ENCODE peak calls at places on chromosomes 2 and 18, in ten cellular contexts. W is GM23338, Q is IMR-90, L is lower lobe of right lung, B is stomach, P is hepatocyte, U is psoas muscle, X is breast epithelium, A is colonic mucosa, K is heart left ventricle. N is an unnamed sample. For H3K36me3, the result is how much of the 10 kb centered on the place peaks cover.

GRCh38 chr18:2881490-2882195 is 34.8 kb downstream of the EMILIN2 start:
- DNase-seq in K (peak), A (no peak), W (no peak), X (no peak), U (peak), B (no peak), L (no peak), Q (peak), P (no peak), N (peak)

GRCh38 chr2:230778350-230779140 is 65.9 kb downstream of the CAB39 start:
- DNase-seq in Q (no peak), K (no peak), L (no peak), X (no peak), P (no peak), B (no peak), U (no peak), A (no peak), W (no peak), N (no peak)

GRCh38 chr2:23593396-23594078 is 208.6 kb downstream of the KLHL29 start:
- DNase-seq in U (no peak), A (no peak), Q (no peak), P (no peak), X (peak), W (no peak), K (no peak), L (peak), B (no peak), N (no peak)

GRCh38 chr18:8765692-8766463 is 60.5 kb downstream of the MTCL1 start:
- DNase-seq in W (no peak), B (no peak), Q (no peak), L (no peak), U (no peak), X (no peak), K (no peak), A (no peak), P (peak), N (no peak)

GRCh38 chr2:234676859-234677450 is 180.1 kb upstream of the ARL4C start:
- DNase-seq in P (no peak), B (no peak), K (no peak), X (no peak), L (no peak), U (no peak), W (peak), A (no peak), Q (no peak), N (no peak)

GRCh38 chr2:234747032-234747431 is 204.8 kb upstream of the SH3BP4 start:
- DNase-seq in A (no peak), P (no peak), L (no peak), X (no peak), W (no peak), K (no peak), Q (peak), B (no peak), U (no peak), N (peak)

GRCh38 chr2:216632321-216632951 is 784 bp upstream of the IGFBP2 start:
- DNase-seq in P (no peak), A (no peak), W (peak), U (no peak), B (no peak), X (no peak), K (no peak), L (no peak), Q (no peak), N (no peak)

GRCh38 chr2:54454922-54455583 is 1.1 kb upstream of the SPTBN1 start:
- DNase-seq in A (no peak), U (no peak), K (peak), Q (no peak), L (no peak), P (peak), W (peak), B (no peak), X (no peak), N (no peak)

GRCh38 chr2:2662037-2662846 is 331.2 kb upstream of the MYT1L start:
- DNase-seq in P (no peak), L (no peak), K (peak), A (peak), X (no peak), W (no peak), B (peak), Q (peak), U (peak), N (no peak)

GRCh38 chr2:13821255-13821880 is 811.1 kb upstream of the LRATD1 start:
- DNase-seq in X (no peak), A (no peak), Q (peak), W (no peak), B (no peak), U (no peak), L (no peak), P (no peak), K (no peak), N (peak)

GRCh38 chr2:33380661-33381183 is 95.7 kb upstream of the RASGRP3 start:
- DNase-seq in A (no peak), U (no peak), B (no peak), W (no peak), P (no peak), X (no peak), L (no peak), K (no peak), Q (no peak), N (no peak)

GRCh38 chr2:234502285-234502918 is 5.5 kb upstream of the ARL4C start:
- DNase-seq in L (no peak), P (peak), Q (peak), K (no peak), B (no peak), A (no peak), W (no peak), X (no peak), U (no peak), N (no peak)

GRCh38 chr2:241179894-241180293 is 8.6 kb upstream of the ANO7 start:
- DNase-seq in A (no peak), W (no peak), X (no peak), B (no peak), K (no peak), U (no peak), P (no peak), L (no peak), Q (peak), N (no peak)

GRCh38 chr2:175612280-175612679 is 389.8 kb downstream of the LNPK start:
- DNase-seq in L (no peak), Q (no peak), B (no peak), K (no peak), A (no peak), W (no peak), P (no peak), U (no peak), X (no peak), N (no peak)

GRCh38 chr2:131413148-131413747 is 49.3 kb upstream of the RAB6D start:
- DNase-seq in A (no peak), Q (peak), X (no peak), K (no peak), L (no peak), P (peak), B (no peak), U (no peak), W (peak), N (no peak)

GRCh38 chr2:76268928-76269327 is 558.2 kb upstream of the GCFC2 start:
- DNase-seq in W (no peak), X (no peak), L (no peak), K (no peak), B (no peak), P (peak), Q (peak), A (no peak), U (no peak), N (no peak)

GRCh38 chr2:32900246-32901000 is 46.3 kb upstream of the LTBP1 start:
- DNase-seq in L (no peak), Q (no peak), U (no peak), P (no peak), A (no peak), K (no peak), W (no peak), B (no peak), X (no peak), N (no peak)

GRCh38 chr2:216545359-216545758 is 46.7 kb downstream of the RPL37A start:
- DNase-seq in P (no peak), K (no peak), Q (peak), W (no peak), B (no peak), U (no peak), L (no peak), X (no peak), A (no peak), N (peak)

GRCh38 chr2:2887772-2888387 is 489.7 kb downstream of the EIPR1 start:
- DNase-seq in U (no peak), Q (no peak), P (no peak), W (no peak), K (no peak), A (no peak), L (no peak), B (no peak), X (no peak), N (no peak)

GRCh38 chr18:11989966-11990380 is 8.7 kb downstream of the IMPA2 start:
- DNase-seq in Q (no peak), X (no peak), W (peak), L (no peak), A (no peak), B (peak), K (no peak), P (peak), U (peak), N (no peak)

DNA sequence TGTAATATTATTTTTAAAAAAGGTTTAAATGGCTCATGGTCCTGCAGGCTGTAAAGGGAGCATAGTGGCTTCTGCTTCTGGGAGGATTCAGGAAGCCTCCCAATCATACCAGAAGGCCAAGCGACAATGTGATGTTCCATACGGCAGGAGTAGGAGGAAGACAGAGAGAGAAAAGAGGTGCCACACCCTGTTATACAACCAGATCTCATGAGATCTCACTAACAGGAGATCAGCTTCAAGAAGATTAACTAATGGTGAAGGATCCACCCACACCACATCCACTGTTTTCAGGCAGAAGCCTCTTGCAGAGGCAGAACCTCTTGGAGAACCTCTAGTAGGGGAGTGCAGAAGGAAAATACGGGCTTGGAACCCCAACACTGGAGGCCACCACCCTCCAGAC is 103.9 kb upstream of the TEKT4 start:
- DNase-seq in L (no peak), X (no peak), B (no peak), Q (no peak), W (no peak), K (no peak), P (no peak), A (no peak), U (no peak), N (no peak)
- H3K4me3 ChIP-seq in L (no peak), X (no peak), B (no peak), Q (no peak), W (no peak), K (no peak), P (no peak), A (no peak), U (no peak), N (no peak)

GRCh38 chr18:60092073-60092472 is 192.3 kb downstream of the PMAIP1 start:
- DNase-seq in P (no peak), L (no peak), K (no peak), X (no peak), B (no peak), Q (no peak), W (no peak), U (no peak), A (no peak), N (no peak)

DNA sequence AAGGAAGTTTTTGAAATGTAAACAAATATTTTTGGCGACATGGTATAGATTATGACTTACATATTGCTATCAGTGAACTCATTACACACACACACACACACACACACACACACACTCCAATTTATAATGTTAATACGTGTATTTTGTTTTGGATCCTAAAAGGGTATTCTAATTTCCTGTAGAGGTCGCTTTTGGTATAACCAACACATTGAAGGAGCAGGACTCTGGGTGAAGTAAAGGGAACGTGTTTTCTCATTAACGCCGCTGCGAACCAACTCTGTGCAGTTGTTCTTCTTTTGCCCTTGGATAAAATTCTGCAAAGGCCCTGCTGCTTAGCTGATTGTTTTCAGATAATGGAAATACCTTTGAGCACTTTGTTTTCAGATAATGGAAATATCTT is 190.4 kb downstream of the PMAIP1 start:
- DNase-seq in L (no peak), B (no peak), W (peak), X (no peak), U (no peak), K (no peak), A (no peak), P (peak), Q (no peak), N (no peak)
- TF ChIP-seq CTCF in L (no peak), B (no peak), W (peak), X (no peak), U (no peak), K (no peak), A (no peak), P (peak), Q (no peak), N (no peak)

GRCh38 chr18:36162981-36163380 is 24.3 kb upstream of the MOCOS start:
- DNase-seq in W (no peak), Q (peak), A (no peak), U (no peak), P (no peak), L (no peak), X (no peak), B (no peak), K (no peak), N (no peak)
- H3K36me3 ChIP-seq in W (half or more), Q (under half), A (under half), U (half or more), P (under half), L (half or more), X (under half), B (half or more), K (half or more), N (under half)

GRCh38 chr2:181588546-181588945 is 68.4 kb downstream of the CERKL start:
- DNase-seq in B (no peak), Q (no peak), A (no peak), K (no peak), L (no peak), W (no peak), P (no peak), X (no peak), U (no peak), N (no peak)

GRCh38 chr2:181581534-181581933 is 75.4 kb downstream of the CERKL start:
- DNase-seq in B (no peak), U (no peak), A (no peak), L (no peak), P (no peak), K (no peak), X (no peak), W (peak), Q (no peak), N (no peak)

GRCh38 chr2:181589779-181590178 is 67.1 kb downstream of the CERKL start:
- DNase-seq in W (no peak), Q (no peak), P (no peak), L (no peak), X (no peak), K (no peak), B (no peak), U (no peak), A (no peak), N (no peak)

GRCh38 chr2:181585732-181586131 is 71.2 kb downstream of the CERKL start:
- DNase-seq in P (no peak), B (no peak), U (no peak), Q (no peak), X (no peak), W (no peak), A (no peak), K (no peak), L (no peak), N (no peak)

DNA sequence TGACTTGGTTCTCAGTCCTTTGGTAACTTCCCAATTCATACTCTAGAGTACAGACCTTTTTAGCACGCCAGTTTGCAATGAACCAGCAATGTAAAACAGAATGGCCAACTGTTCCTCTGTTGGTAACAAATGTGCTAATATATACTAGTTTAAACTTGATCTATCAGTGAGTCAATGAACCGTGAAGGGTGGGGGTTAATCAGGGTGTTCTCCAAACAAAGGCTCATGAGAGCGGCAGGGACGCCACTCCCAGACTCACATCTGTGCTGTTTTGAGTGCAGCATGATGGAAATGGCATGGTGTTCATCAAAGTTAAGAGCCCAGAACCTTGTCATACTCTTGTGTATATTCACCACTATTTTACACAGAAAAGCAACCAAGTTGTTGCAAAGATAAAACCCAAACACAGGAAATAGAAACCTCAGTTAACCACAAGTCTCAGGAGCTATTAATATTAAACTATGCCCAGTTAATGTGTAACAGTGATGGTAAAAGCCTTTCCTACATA is 70.3 kb downstream of the CERKL start:
- DNase-seq in Q (no peak), U (no peak), X (no peak), P (peak), L (no peak), W (peak), K (no peak), B (no peak), A (no peak), N (no peak)
- H3K4me3 ChIP-seq in Q (no peak), U (no peak), X (no peak), P (no peak), L (no peak), W (no peak), K (no peak), B (no peak), A (no peak), N (no peak)

DNA sequence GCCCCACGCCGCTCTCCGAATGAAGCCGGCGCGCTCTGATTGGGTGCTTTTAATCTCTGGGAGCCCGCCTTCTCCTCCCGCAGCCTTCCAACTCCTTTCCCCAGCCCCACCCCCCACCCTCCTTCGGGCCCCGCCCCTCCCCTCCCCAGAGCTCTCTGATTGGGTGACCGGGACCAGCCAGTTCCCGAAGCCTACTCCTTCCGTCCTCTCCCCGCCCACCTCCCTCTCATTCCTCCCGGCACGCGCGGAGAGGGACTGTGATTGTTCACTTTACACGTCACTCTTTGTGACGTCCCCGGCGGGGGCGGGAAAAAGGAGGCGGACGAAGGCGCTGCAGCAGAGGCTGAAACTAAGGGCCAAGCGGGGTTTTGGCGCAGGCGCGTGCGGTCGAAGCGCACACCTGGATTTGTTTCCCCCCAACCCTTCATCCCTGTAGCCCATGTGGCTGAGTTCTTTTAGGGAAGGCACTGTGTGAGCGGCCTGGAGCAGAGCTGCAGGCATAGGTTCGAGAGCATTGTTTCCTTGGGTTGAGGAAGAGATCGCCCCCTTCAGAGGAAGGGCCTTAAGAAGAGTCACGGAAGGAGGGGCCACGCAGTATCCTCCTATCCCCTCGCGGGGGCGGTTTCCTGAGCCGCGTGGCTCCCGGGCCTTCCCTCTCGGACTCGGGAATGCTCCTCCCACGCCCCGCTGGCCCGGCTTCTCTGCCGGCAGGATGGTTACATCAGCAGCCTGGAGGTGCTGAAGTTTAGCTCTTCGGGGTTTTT is at the start of gene MEX3C:
- DNase-seq in P (peak), U (peak), X (peak), L (peak), W (peak), B (peak), Q (peak), K (peak), A (peak), N (peak)
- TF ChIP-seq CTCF in P (peak), U (peak), X (peak), L (peak), W (peak), B (no peak), Q (peak), K (peak), A (no peak), N (peak)

N was measured in BJ.